ENCODE peak calls at places on chromosomes 5 and 9, in six cellular contexts. M is HCT116, N is GM12878, B is H1, W is HepG2, C is K562. U is an unnamed sample.

GRCh38 chr9:78115073-78115472 is 83.5 kb upstream of the GNAQ start:
- DNase-seq in M (no peak), N (no peak), B (no peak), W (peak; percentile 23), C (peak; percentile 34), U (peak; percentile 39)

GRCh38 chr9:125771037-125771436 is 23.9 kb downstream of the PBX3 start:
- DNase-seq in M (no peak), N (no peak), B (no peak), W (no peak), C (no peak), U (no peak)

GRCh38 chr5:176628406-176629228 is 1.7 kb downstream of the SNCB start:
- DNase-seq in M (no peak), N (no peak), B (no peak), W (no peak), C (no peak), U (no peak)

GRCh38 chr9:130140701-130141100 is 31.5 kb upstream of the NCS1 start:
- DNase-seq in M (no peak), N (no peak), B (no peak), W (no peak), C (no peak), U (no peak)

GRCh38 chr9:115207003-115207837 is 89.3 kb upstream of the TNC start:
- DNase-seq in M (no peak), N (peak; percentile 72), B (no peak), W (no peak), C (no peak), U (peak; percentile 32)

GRCh38 chr9:101442248-101443136 is 6.9 kb upstream of the ALDOB start:
- DNase-seq in M (no peak), N (no peak), B (no peak), W (peak; percentile 50), C (no peak), U (no peak)

GRCh38 chr9:119924736-119925135 is 555.5 kb upstream of the BRINP1 start:
- DNase-seq in M (no peak), N (no peak), B (no peak), W (peak; percentile 4), C (no peak), U (no peak)

GRCh38 chr9:72149231-72149975 is at the start of gene GDA:
- DNase-seq in M (peak; percentile 68), N (no peak), B (peak; percentile 25), W (no peak), C (no peak), U (peak; percentile 15)

GRCh38 chr9:72415163-72415562 is 50.2 kb upstream of the ZFAND5 start:
- DNase-seq in M (no peak), N (peak; percentile 16), B (no peak), W (no peak), C (no peak), U (no peak)

GRCh38 chr5:77143998-77144836 is 57.1 kb upstream of the ZBED3 start:
- DNase-seq in M (peak; percentile 56), N (peak; percentile 13), B (peak; percentile 29), W (peak; percentile 42), C (peak; percentile 61), U (peak; percentile 57)

GRCh38 chr9:122374885-122375420 is 4.1 kb downstream of the PTGS1 start:
- DNase-seq in M (no peak), N (no peak), B (no peak), W (no peak), C (peak; percentile 83), U (no peak)

GRCh38 chr5:131252824-131253171 is 11.1 kb upstream of the CDC42SE2 start:
- DNase-seq in M (no peak), N (peak; percentile 81), B (no peak), W (no peak), C (peak; percentile 12), U (no peak)

GRCh38 chr5:137858223-137858916 is 9.3 kb upstream of the MYOT start:
- DNase-seq in M (no peak), N (peak; percentile 58), B (no peak), W (no peak), C (no peak), U (no peak)

GRCh38 chr5:160187091-160187490 is 42.2 kb upstream of the FABP6 start:
- DNase-seq in M (no peak), N (no peak), B (no peak), W (no peak), C (no peak), U (no peak)

GRCh38 chr5:156380846-156381245 is 53.9 kb downstream of the SGCD start:
- DNase-seq in M (no peak), N (no peak), B (no peak), W (no peak), C (no peak), U (no peak)

GRCh38 chr9:86061972-86062739 is 37.2 kb downstream of the GOLM1 start:
- DNase-seq in M (no peak), N (no peak), B (no peak), W (no peak), C (no peak), U (no peak)

GRCh38 chr5:43007911-43008368 is 32.2 kb downstream of the ANXA2R start:
- DNase-seq in M (no peak), N (no peak), B (no peak), W (peak; percentile 50), C (peak; percentile 86), U (no peak)

GRCh38 chr5:103347729-103348128 is 89.2 kb downstream of the MACIR start:
- DNase-seq in M (no peak), N (no peak), B (no peak), W (peak; percentile 54), C (no peak), U (no peak)

GRCh38 chr9:83430681-83431080 is 107.5 kb downstream of the FRMD3 start:
- DNase-seq in M (no peak), N (no peak), B (no peak), W (no peak), C (no peak), U (no peak)

GRCh38 chr9:122346478-122347347 is 24.1 kb upstream of the PTGS1 start:
- DNase-seq in M (no peak), N (no peak), B (no peak), W (peak; percentile 7), C (no peak), U (no peak)

GRCh38 chr5:180330810-180331646 is 22.1 kb downstream of the GFPT2 start:
- DNase-seq in M (peak; percentile 74), N (no peak), B (no peak), W (peak; percentile 21), C (no peak), U (no peak)

GRCh38 chr9:109975574-109976327 is 195.8 kb downstream of the PALM2AKAP2 start:
- DNase-seq in M (no peak), N (no peak), B (no peak), W (no peak), C (no peak), U (no peak)

GRCh38 chr5:124760608-124761390 is 14.4 kb upstream of the ZNF608 start:
- DNase-seq in M (no peak), N (no peak), B (no peak), W (no peak), C (no peak), U (no peak)

GRCh38 chr9:79764377-79764776 is 192.6 kb downstream of the TLE4 start:
- DNase-seq in M (no peak), N (no peak), B (no peak), W (no peak), C (no peak), U (no peak)

GRCh38 chr9:111936391-111936790 is 39.8 kb downstream of the UGCG start:
- DNase-seq in M (no peak), N (no peak), B (no peak), W (no peak), C (no peak), U (no peak)

GRCh38 chr9:91809581-91810285 is 140.3 kb downstream of the ROR2 start:
- DNase-seq in M (no peak), N (no peak), B (no peak), W (no peak), C (no peak), U (no peak)

GRCh38 chr5:15575566-15576195 is 75.7 kb downstream of the FBXL7 start:
- DNase-seq in M (no peak), N (no peak), B (no peak), W (no peak), C (no peak), U (no peak)

GRCh38 chr5:15574121-15574520 is 74.1 kb downstream of the FBXL7 start:
- DNase-seq in M (no peak), N (no peak), B (no peak), W (no peak), C (no peak), U (no peak)

GRCh38 chr5:15573594-15573993 is 73.6 kb downstream of the FBXL7 start:
- DNase-seq in M (no peak), N (no peak), B (no peak), W (no peak), C (no peak), U (no peak)

GRCh38 chr5:15577132-15577531 is 77.2 kb downstream of the FBXL7 start:
- DNase-seq in M (no peak), N (no peak), B (no peak), W (no peak), C (no peak), U (no peak)

GRCh38 chr5:15574806-15575205 is 74.8 kb downstream of the FBXL7 start:
- DNase-seq in M (no peak), N (no peak), B (no peak), W (no peak), C (no peak), U (no peak)
- TF ChIP-seq ZNF274 in M (no peak), N (no peak), B (no peak), W (no peak), C (no peak), U (no peak)

GRCh38 chr5:34003941-34004340 is 3.9 kb downstream of the AMACR start:
- DNase-seq in M (no peak), N (no peak), B (no peak), W (no peak), C (no peak), U (no peak)

GRCh38 chr5:34002629-34003328 is 5.1 kb downstream of the AMACR start:
- DNase-seq in M (no peak), N (no peak), B (no peak), W (no peak), C (no peak), U (no peak)

GRCh38 chr5:34007675-34008600 is at the start of gene AMACR:
- DNase-seq in M (peak; percentile 71), N (peak; percentile 67), B (peak; percentile 78), W (peak; percentile 95), C (peak; percentile 96), U (peak; percentile 80)

GRCh38 chr5:34007116-34007674 is 655 bp downstream of the AMACR start:
- DNase-seq in M (no peak), N (no peak), B (no peak), W (no peak), C (peak; percentile 22), U (no peak)

GRCh38 chr5:34005211-34005610 is 2.6 kb downstream of the AMACR start:
- DNase-seq in M (no peak), N (no peak), B (no peak), W (no peak), C (no peak), U (no peak)
- H3K4me3 ChIP-seq in M (no peak overlapping the region), N (no peak overlapping the region), B (no peak overlapping the region), W (no peak overlapping the region), C (no peak overlapping the region), U (no peak overlapping the region)

DNA sequence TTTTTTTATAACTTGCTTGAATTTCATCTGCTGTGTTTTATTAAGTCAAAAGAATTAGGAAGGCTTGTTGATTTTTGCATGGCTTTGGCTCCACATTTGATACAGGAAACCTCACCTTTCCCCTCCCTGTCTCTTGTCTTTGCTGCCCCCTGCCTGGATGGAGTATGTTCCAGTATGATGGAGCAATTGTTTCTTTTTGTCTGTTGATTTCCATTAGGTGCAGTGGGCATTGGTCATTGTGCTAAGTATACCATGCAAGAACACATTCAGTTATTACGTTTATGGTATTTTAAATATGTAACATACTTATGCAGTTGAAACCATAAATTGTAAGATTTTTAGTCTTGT is 19.6 kb downstream of the TJP2 start:
- DNase-seq in M (no peak), N (no peak), B (no peak), W (no peak), C (peak; percentile 31), U (no peak)
- TF ChIP-seq ZNF274 in M (no peak), N (no peak), B (no peak), W (no peak), C (no peak), U (no peak)

GRCh38 chr5:96768708-96769251 is 39.0 kb downstream of the ERAP1 start:
- DNase-seq in M (no peak), N (no peak), B (no peak), W (no peak), C (no peak), U (peak; percentile 2)
- H3K4me3 ChIP-seq in M (no peak overlapping the region), N (no peak overlapping the region), B (no peak overlapping the region), W (no peak overlapping the region), C (no peak overlapping the region), U (no peak overlapping the region)